ENCODE peak calls at places on chromosome 13, in five cellular contexts. Z is activated T-helper 2 cell treated with anti-CD3 and anti-CD28 coated beads, Interferon-gamma antibody, Interleukin-2, Interleukin-4, amounts not matched to agents 10 μg/mL and 5 μg/mL and 100 μg/mL, durations not matched to agents 14 hours and 24 hours and 36 hours; F is T-helper 2 cell; V is D341Med; L is stimulated activated CD4-positive, alpha-beta T cell treated with anti-CD3 and anti-CD28 coated beads, Interleukin-12 subunit alpha, Interleukin-12 subunit beta, amount 100 ng/mL, for 4 hours. G is an unnamed sample.

GRCh38 chr13:32255744-32256120 is 59.4 kb downstream of the ZAR1L start:
- DNase-seq in Z (no peak), F (no peak), V (no peak), L (no peak), G (no peak)

GRCh38 chr13:70090036-70090723 is 17.4 kb upstream of the ATXN8OS start:
- DNase-seq in Z (no peak), F (no peak), V (no peak), L (no peak), G (no peak)

GRCh38 chr13:44219808-44220544 is 153.6 kb upstream of the SERP2 start:
- DNase-seq in Z (no peak), F (no peak), V (no peak), L (no peak), G (no peak)

GRCh38 chr13:89375839-89376238 is 1704.7 kb downstream of the SLITRK5 start:
- DNase-seq in Z (no peak), F (no peak), V (no peak), L (no peak), G (no peak)

GRCh38 chr13:112774829-112775565 is 85.2 kb downstream of the ATP11A start:
- DNase-seq in Z (no peak), F (no peak), V (no peak), L (no peak), G (no peak)

GRCh38 chr13:20422362-20422761 is 103.3 kb downstream of the CRYL1 start:
- DNase-seq in Z (no peak), F (no peak), V (no peak), L (no peak), G (no peak)

GRCh38 chr13:70668293-70668692 is 560.0 kb upstream of the KLHL1 start:
- DNase-seq in Z (no peak), F (no peak), V (no peak), L (no peak), G (no peak)

GRCh38 chr13:39263033-39263432 is 224.8 kb downstream of the NHLRC3 start:
- DNase-seq in Z (peak; percentile 17), F (peak; percentile 56), V (peak; percentile 71), L (peak; percentile 21), G (peak; percentile 6)

GRCh38 chr13:113933901-113934300 is 40.0 kb downstream of the C13orf46 start:
- DNase-seq in Z (no peak), F (no peak), V (no peak), L (no peak), G (no peak)

GRCh38 chr13:99083976-99084375 is 106.1 kb upstream of the DOCK9 start:
- DNase-seq in Z (no peak), F (peak; percentile 32), V (no peak), L (no peak), G (no peak)

GRCh38 chr13:43546260-43546659 is 240.5 kb downstream of the ENOX1 start:
- DNase-seq in Z (no peak), F (no peak), V (no peak), L (no peak), G (peak; percentile 14)

G was measured in NCI-H1436.